ENCODE peak calls at places on chromosomes 11 and 22, in six cellular contexts. N, J, Q, I, L and A are unnamed samples.

GRCh38 chr11:79348976-79349682 is 91.7 kb downstream of the TENM4 start:
- DNase-seq in Q (no peak), I (no peak), L (no peak), J (no peak), N (no peak), A (no peak)

GRCh38 chr11:809287-810039 is at the start of gene RPLP2:
- DNase-seq in J (peak), N (peak), I (peak), Q (peak), L (peak), A (peak)

GRCh38 chr11:114362958-114363357 is 37.4 kb downstream of the C11orf71 start:
- DNase-seq in I (no peak), L (no peak), Q (no peak), J (no peak), N (no peak), A (no peak)

GRCh38 chr22:44360686-44361381 is 48.1 kb upstream of the SHISAL1 start:
- DNase-seq in L (peak), Q (no peak), J (peak), N (no peak), I (peak), A (peak)

GRCh38 chr22:36457688-36458450 is 23.6 kb downstream of the TXN2 start:
- DNase-seq in N (no peak), I (peak), J (no peak), L (peak), Q (no peak), A (peak)

GRCh38 chr11:62147545-62147944 is 23.7 kb downstream of the INCENP start:
- DNase-seq in N (no peak), Q (no peak), J (no peak), I (no peak), L (no peak), A (no peak)

GRCh38 chr22:29152045-29152380 is 53.7 kb upstream of the EMID1 start:
- DNase-seq in I (no peak), L (no peak), N (no peak), J (no peak), Q (no peak), A (no peak)

GRCh38 chr11:115566185-115566765 is 62.1 kb upstream of the CADM1 start:
- DNase-seq in J (no peak), N (no peak), Q (no peak), I (no peak), L (no peak), A (no peak)

GRCh38 chr11:35649984-35650383 is 12.6 kb upstream of the TRIM44 start:
- DNase-seq in I (no peak), L (peak), J (no peak), Q (no peak), N (no peak), A (peak)

GRCh38 chr11:108035690-108036089 is 27.0 kb downstream of the CUL5 start:
- DNase-seq in L (no peak), Q (no peak), J (no peak), I (peak), N (no peak), A (no peak)

GRCh38 chr11:92415246-92415645 is 190.6 kb downstream of the FAT3 start:
- DNase-seq in I (no peak), J (no peak), L (peak), N (no peak), Q (no peak), A (no peak)

GRCh38 chr22:38017272-38017920 is 33.0 kb upstream of the SOX10 start:
- DNase-seq in L (peak), Q (no peak), J (peak), N (no peak), I (peak), A (peak)

GRCh38 chr11:61732705-61733104 is 19.7 kb upstream of the MYRF start:
- DNase-seq in Q (no peak), J (no peak), I (peak), N (no peak), L (peak), A (peak)

GRCh38 chr11:61198391-61198790 is 4.9 kb upstream of the PGA3 start:
- DNase-seq in N (no peak), Q (no peak), J (no peak), I (no peak), L (no peak), A (no peak)

GRCh38 chr11:93729129-93729616 is 12.1 kb downstream of the TAF1D start:
- DNase-seq in N (no peak), I (no peak), L (no peak), J (no peak), Q (no peak), A (no peak)

GRCh38 chr22:39534092-39534506 is 1.6 kb upstream of the RPS19BP1 start:
- DNase-seq in J (no peak), N (no peak), L (no peak), I (no peak), Q (no peak), A (no peak)

GRCh38 chr11:118910309-118911112 is 15.2 kb downstream of the BCL9L start:
- DNase-seq in J (no peak), N (no peak), I (peak), L (peak), Q (peak), A (peak)

GRCh38 chr11:118909619-118910308 is 16.0 kb downstream of the BCL9L start:
- DNase-seq in I (no peak), N (no peak), Q (no peak), L (peak), J (no peak), A (no peak)

GRCh38 chr11:118907749-118908106 is 18.0 kb downstream of the BCL9L start:
- DNase-seq in J (no peak), N (no peak), Q (no peak), I (no peak), L (peak), A (no peak)

GRCh38 chr11:118908264-118908663 is 17.5 kb downstream of the BCL9L start:
- DNase-seq in N (no peak), I (no peak), Q (no peak), J (no peak), L (no peak), A (no peak)

GRCh38 chr11:118908931-118909618 is 16.7 kb downstream of the BCL9L start:
- DNase-seq in Q (no peak), N (no peak), L (peak), I (peak), J (no peak), A (peak)
- H3K4me3 ChIP-seq in Q (no peak), N (no peak), L (peak), I (peak), J (peak), A (peak)

DNA sequence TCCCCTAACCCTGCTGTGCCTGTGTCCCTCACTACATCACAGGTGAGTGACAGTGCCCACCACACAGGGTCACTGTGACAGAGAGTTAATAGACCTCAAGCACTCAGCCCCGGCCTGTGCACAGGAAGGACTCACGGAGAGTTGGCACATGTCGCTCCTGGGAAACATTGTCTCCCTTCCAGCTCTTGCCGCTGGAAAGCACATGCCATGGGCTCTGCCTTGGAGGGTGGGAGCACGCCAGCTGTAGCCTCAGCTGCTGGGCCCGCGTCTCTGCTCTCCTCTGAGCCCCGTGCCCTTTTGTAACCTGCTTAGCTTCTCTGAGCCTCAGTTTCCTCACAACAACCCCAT is 737 bp downstream of the RHOD start:
- DNase-seq in J (no peak), Q (no peak), I (no peak), L (peak), N (no peak), A (no peak)
- H3K4me3 ChIP-seq in J (peak), Q (no peak), I (no peak), L (peak), N (peak), A (peak)

GRCh38 chr11:76798656-76799055 is 15.5 kb downstream of the TSKU start:
- DNase-seq in N (no peak), I (no peak), J (no peak), L (no peak), Q (no peak), A (no peak)
- H3K4me3 ChIP-seq in N (peak), I (peak), J (no peak), L (peak), Q (no peak), A (no peak)

GRCh38 chr22:17201285-17201945 is 17.8 kb downstream of the ADA2 start:
- DNase-seq in N (no peak), I (no peak), J (no peak), Q (no peak), L (peak), A (peak)

GRCh38 chr22:17194213-17194612 is 25.0 kb downstream of the ADA2 start:
- DNase-seq in Q (no peak), N (no peak), I (no peak), L (no peak), J (no peak), A (no peak)

GRCh38 chr22:17199131-17199731 is 20.0 kb downstream of the ADA2 start:
- DNase-seq in N (no peak), I (peak), J (no peak), Q (no peak), L (peak), A (peak)

GRCh38 chr22:17198188-17199130 is 20.8 kb downstream of the ADA2 start:
- DNase-seq in L (no peak), Q (no peak), I (no peak), N (no peak), J (no peak), A (no peak)
- H3K4me3 ChIP-seq in L (peak), Q (no peak), I (peak), N (no peak), J (no peak), A (peak)

DNA sequence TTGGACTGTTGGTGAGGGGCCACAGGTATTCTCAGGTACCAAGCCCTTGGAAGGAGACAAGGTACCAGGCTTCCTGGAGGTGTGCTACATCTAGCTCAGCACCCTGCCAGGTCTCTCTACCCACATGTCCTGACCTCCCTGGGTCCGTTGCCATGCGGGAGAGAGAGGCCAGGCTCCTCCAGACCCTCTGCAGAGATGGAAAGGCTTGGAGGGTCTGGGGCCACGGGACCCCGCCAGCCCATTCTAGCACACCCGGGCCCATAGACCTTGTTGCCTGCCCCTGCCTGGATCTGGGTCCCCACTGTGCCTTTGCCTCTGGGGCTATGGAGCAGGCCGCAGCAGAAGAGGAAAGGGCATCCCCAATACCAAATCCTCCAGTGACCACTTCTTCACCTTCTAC is 2.2 kb upstream of the APOC3 start:
- DNase-seq in J (no peak), Q (no peak), L (no peak), I (no peak), N (no peak), A (no peak)
- H3K4me3 ChIP-seq in J (peak), Q (no peak), L (no peak), I (no peak), N (no peak), A (no peak)

GRCh38 chr11:59271247-59271755 is 58.6 kb upstream of the MPEG1 start:
- DNase-seq in L (no peak), Q (no peak), N (no peak), J (no peak), I (no peak), A (no peak)
- H3K4me3 ChIP-seq in L (no peak), Q (no peak), N (no peak), J (no peak), I (no peak), A (no peak)

GRCh38 chr11:3052567-3052966 is 4.7 kb downstream of the CARS1 start:
- DNase-seq in N (no peak), L (no peak), I (peak), Q (no peak), J (no peak), A (no peak)

GRCh38 chr11:3057069-3057963 is at the start of gene CARS1:
- DNase-seq in I (peak), L (peak), J (peak), Q (peak), N (peak), A (peak)

GRCh38 chr11:3056296-3057068 is 741 bp downstream of the CARS1 start:
- DNase-seq in Q (no peak), I (peak), N (no peak), L (peak), J (peak), A (no peak)

GRCh38 chr11:3058753-3059664 is 1.8 kb upstream of the CARS1 start:
- DNase-seq in I (peak), J (no peak), L (peak), N (no peak), Q (no peak), A (peak)

GRCh38 chr11:3055881-3056280 is 1.3 kb downstream of the CARS1 start:
- DNase-seq in J (no peak), Q (no peak), L (no peak), I (peak), N (no peak), A (no peak)
- H3K4me3 ChIP-seq in J (peak), Q (peak), L (peak), I (peak), N (peak), A (peak)

GRCh38 chr11:11552688-11553087 is 69.1 kb downstream of the GALNT18 start:
- DNase-seq in N (no peak), I (no peak), L (no peak), J (no peak), Q (no peak), A (no peak)

GRCh38 chr11:11555228-11555627 is 66.6 kb downstream of the GALNT18 start:
- DNase-seq in J (no peak), Q (no peak), L (no peak), N (no peak), I (no peak), A (no peak)

GRCh38 chr11:11553595-11553994 is 68.2 kb downstream of the GALNT18 start:
- DNase-seq in Q (no peak), I (peak), N (no peak), L (no peak), J (no peak), A (no peak)

GRCh38 chr11:11545285-11546275 is 76.2 kb downstream of the GALNT18 start:
- DNase-seq in N (no peak), J (no peak), Q (no peak), L (no peak), I (no peak), A (no peak)

GRCh38 chr11:11550534-11550933 is 71.3 kb downstream of the GALNT18 start:
- DNase-seq in L (peak), Q (no peak), I (no peak), J (no peak), N (no peak), A (no peak)
- H3K4me3 ChIP-seq in L (no peak), Q (no peak), I (no peak), J (no peak), N (no peak), A (no peak)

GRCh38 chr11:105033344-105033743 is 1.6 kb downstream of the CASP1 start:
- DNase-seq in N (no peak), Q (no peak), J (no peak), I (no peak), L (no peak), A (no peak)

GRCh38 chr11:105033781-105034180 is 1.2 kb downstream of the CASP1 start:
- DNase-seq in J (no peak), Q (no peak), L (no peak), I (no peak), N (no peak), A (no peak)

GRCh38 chr11:105032495-105032894 is 2.4 kb downstream of the CASP1 start:
- DNase-seq in L (no peak), J (no peak), N (no peak), Q (no peak), I (no peak), A (no peak)

GRCh38 chr11:105040703-105041102 is 4.4 kb downstream of the CARD16 start:
- DNase-seq in I (no peak), J (no peak), Q (no peak), N (no peak), L (no peak), A (no peak)

GRCh38 chr11:105035262-105035620 is 297 bp upstream of the CASP1 start:
- DNase-seq in Q (no peak), N (no peak), L (no peak), J (no peak), I (no peak), A (no peak)
- H3K4me3 ChIP-seq in Q (peak), N (peak), L (peak), J (peak), I (peak), A (peak)